ENCODE peak calls at places on chromosomes 3 and 15, in seven cellular contexts. D is OCI-LY7, K is Panc1, M is upper lobe of right lung, Q is AG04450, O is transverse colon, I is thoracic aorta. H is an unnamed sample.

GRCh38 chr3:197468866-197469382 is 86.8 kb downstream of the BDH1 start:
- DNase-seq in D (no peak), K (no peak), M (peak), Q (no peak), O (peak), I (no peak), H (no peak)

GRCh38 chr15:92884459-92884812 is 15.7 kb upstream of the CHD2 start:
- DNase-seq in D (no peak), K (no peak), M (no peak), Q (no peak), O (no peak), I (no peak), H (no peak)

GRCh38 chr3:76776927-76777326 is 263.0 kb upstream of the ROBO2 start:
- DNase-seq in D (no peak), K (no peak), M (no peak), Q (no peak), O (no peak), I (no peak), H (no peak)

GRCh38 chr3:61961882-61962281 is 400.5 kb downstream of the PTPRG start:
- DNase-seq in D (no peak), K (no peak), M (no peak), Q (no peak), O (no peak), I (no peak), H (no peak)

GRCh38 chr3:123258811-123259420 is 57.2 kb downstream of the SEC22A start:
- DNase-seq in D (peak), K (peak), M (no peak), Q (peak), O (no peak), I (no peak), H (no peak)

GRCh38 chr3:66744521-66744920 is 243.7 kb upstream of the LRIG1 start:
- DNase-seq in D (no peak), K (no peak), M (no peak), Q (no peak), O (no peak), I (no peak), H (no peak)

GRCh38 chr15:70974004-70974832 is 81.6 kb downstream of the LRRC49 start:
- DNase-seq in D (peak), K (peak), M (no peak), Q (peak), O (no peak), I (no peak), H (no peak)

GRCh38 chr15:67083135-67083766 is 17.8 kb downstream of the SMAD3 start:
- DNase-seq in D (peak), K (no peak), M (no peak), Q (no peak), O (no peak), I (no peak), H (no peak)

GRCh38 chr15:83567318-83567717 is 86.6 kb upstream of the ADAMTSL3 start:
- DNase-seq in D (peak), K (no peak), M (no peak), Q (no peak), O (no peak), I (no peak), H (no peak)

GRCh38 chr15:83569341-83569740 is 84.6 kb upstream of the ADAMTSL3 start:
- DNase-seq in D (no peak), K (no peak), M (no peak), Q (no peak), O (no peak), I (no peak), H (no peak)

GRCh38 chr15:83574345-83574744 is 79.6 kb upstream of the ADAMTSL3 start:
- DNase-seq in D (no peak), K (no peak), M (no peak), Q (no peak), O (no peak), I (no peak), H (no peak)

GRCh38 chr15:83570756-83571155 is 83.2 kb upstream of the ADAMTSL3 start:
- DNase-seq in D (no peak), K (no peak), M (no peak), Q (no peak), O (no peak), I (no peak), H (no peak)

GRCh38 chr15:83571820-83572707 is 81.9 kb upstream of the ADAMTSL3 start:
- DNase-seq in D (peak), K (no peak), M (no peak), Q (no peak), O (no peak), I (no peak), H (no peak)
- TF ChIP-seq CTCF in D (peak), K (peak), M (peak), Q (peak), O (peak), I (peak), H (peak)

DNA sequence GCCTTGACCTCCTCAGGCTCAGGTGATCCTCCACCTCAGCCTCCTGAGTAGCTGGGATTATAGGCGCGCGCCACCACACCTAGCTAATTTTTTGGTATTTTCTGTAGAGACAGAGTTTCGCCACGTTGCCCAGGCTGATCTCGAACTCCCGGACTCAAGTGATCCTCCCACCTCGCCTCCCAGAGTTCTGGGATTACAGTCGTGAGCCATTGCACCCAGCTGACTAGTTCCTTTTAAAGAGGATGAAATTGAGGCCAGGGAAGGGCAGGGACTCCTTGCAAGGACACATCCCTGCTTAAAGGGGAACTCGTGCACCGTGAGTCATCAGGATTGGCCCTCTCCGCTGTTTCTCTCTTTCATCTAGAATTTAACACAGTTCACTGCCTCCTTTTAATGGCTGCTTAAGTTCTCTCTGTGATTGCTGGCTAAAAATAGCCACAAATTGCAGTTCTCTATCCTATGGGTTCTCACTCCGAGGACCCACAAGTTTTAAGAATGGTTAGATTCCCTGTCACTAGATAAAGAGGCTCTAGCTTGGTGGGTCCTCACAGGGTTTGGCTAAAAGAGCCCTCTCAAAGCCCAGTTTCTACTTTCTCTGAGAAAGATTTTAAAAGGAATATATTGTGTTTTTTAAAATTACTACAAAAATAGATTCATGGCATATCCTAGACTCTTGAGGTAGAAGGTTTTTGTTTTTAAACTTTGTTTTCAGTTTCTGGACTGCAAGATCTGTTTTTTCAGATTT is 1.4 kb downstream of the CRTAP start:
- DNase-seq in D (peak), K (no peak), M (peak), Q (peak), O (peak), I (peak), H (peak)
- H3K27ac ChIP-seq in D (peak), K (peak), M (peak), Q (peak), O (peak), I (peak), H (peak)

GRCh38 chr15:24766511-24767133 is 91.0 kb downstream of the NPAP1 start:
- DNase-seq in D (no peak), K (no peak), M (no peak), Q (no peak), O (no peak), I (no peak), H (no peak)

GRCh38 chr15:24760066-24760465 is 84.5 kb downstream of the NPAP1 start:
- DNase-seq in D (no peak), K (no peak), M (no peak), Q (no peak), O (no peak), I (no peak), H (no peak)

GRCh38 chr15:24763891-24764290 is 88.3 kb downstream of the NPAP1 start:
- DNase-seq in D (no peak), K (no peak), M (no peak), Q (no peak), O (no peak), I (no peak), H (no peak)

GRCh38 chr15:24764375-24765171 is 89.0 kb downstream of the NPAP1 start:
- DNase-seq in D (no peak), K (no peak), M (no peak), Q (no peak), O (no peak), I (no peak), H (no peak)

GRCh38 chr15:24761704-24762302 is 86.2 kb downstream of the NPAP1 start:
- DNase-seq in D (no peak), K (no peak), M (no peak), Q (no peak), O (no peak), I (no peak), H (no peak)
- TF ChIP-seq CTCF in D (peak), K (peak), M (peak), Q (peak), O (peak), I (peak), H (peak)

GRCh38 chr3:195537995-195538394 is 5.1 kb downstream of the PPP1R2 start:
- DNase-seq in D (peak), K (no peak), M (no peak), Q (no peak), O (peak), I (no peak), H (no peak)
- H3K27ac ChIP-seq in D (peak), K (no peak), M (no peak), Q (no peak), O (no peak), I (no peak), H (no peak)

DNA sequence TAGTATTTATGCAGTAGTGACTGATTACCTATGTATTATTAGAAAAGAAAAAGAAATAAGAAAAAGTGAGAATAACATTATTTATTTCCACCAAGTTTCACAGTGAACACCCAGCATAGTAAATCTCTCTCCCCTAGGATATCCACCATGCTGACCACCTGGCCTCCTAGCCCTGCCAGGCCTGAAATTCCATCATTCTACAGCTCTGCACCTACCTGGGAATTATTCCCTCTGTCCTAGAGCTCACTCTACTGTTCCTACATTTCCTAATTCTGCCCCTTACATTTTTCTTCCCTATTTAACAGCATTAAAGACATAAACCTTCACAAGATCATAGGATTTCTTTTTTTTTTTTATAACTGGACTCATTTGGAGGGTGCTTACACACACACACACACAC is 525.3 kb upstream of the PPP2R3A start:
- DNase-seq in D (no peak), K (no peak), M (no peak), Q (no peak), O (no peak), I (no peak), H (no peak)
- TF ChIP-seq CTCF in D (no peak), K (no peak), M (no peak), Q (no peak), O (no peak), I (no peak), H (no peak)

GRCh38 chr15:72062319-72062718 is 55.6 kb downstream of the MYO9A start:
- DNase-seq in D (no peak), K (no peak), M (no peak), Q (no peak), O (no peak), I (no peak), H (no peak)

GRCh38 chr15:72060687-72061250 is 57.2 kb downstream of the MYO9A start:
- DNase-seq in D (no peak), K (no peak), M (no peak), Q (no peak), O (no peak), I (no peak), H (no peak)

GRCh38 chr15:72063186-72063585 is 54.8 kb downstream of the MYO9A start:
- DNase-seq in D (no peak), K (no peak), M (no peak), Q (no peak), O (no peak), I (no peak), H (no peak)

GRCh38 chr15:72058590-72058989 is 59.4 kb downstream of the MYO9A start:
- DNase-seq in D (no peak), K (no peak), M (no peak), Q (no peak), O (no peak), I (no peak), H (no peak)

DNA sequence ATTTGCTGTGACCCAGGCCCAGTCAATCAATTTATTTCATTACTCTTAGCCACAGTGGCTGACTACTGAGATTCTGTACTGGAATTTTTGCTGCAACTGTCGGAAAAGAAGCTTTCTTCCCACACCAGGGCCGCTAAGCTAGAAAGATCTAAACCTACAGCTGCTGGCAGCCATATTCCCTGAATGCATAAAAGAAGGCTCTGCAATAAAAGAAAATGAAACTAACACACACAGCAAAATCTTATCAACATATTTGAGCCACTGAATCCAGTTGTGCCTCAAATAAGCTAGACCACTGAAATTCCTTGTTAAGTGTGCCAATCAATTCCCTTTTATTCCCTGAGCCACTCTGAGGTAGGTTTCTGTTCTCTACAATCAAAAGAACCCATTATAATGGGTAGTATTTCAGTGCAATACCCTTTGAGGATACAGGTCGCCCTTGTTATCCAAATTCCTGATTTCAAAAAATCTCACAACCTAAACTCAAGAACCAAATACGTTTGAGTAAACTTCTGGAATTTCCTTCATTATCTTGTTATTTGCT is 60.3 kb downstream of the MYO9A start:
- DNase-seq in D (no peak), K (no peak), M (no peak), Q (no peak), O (no peak), I (no peak), H (no peak)
- H3K27ac ChIP-seq in D (no peak), K (peak), M (no peak), Q (no peak), O (no peak), I (no peak), H (no peak)

GRCh38 chr3:65433480-65433879 is 605.2 kb downstream of the MAGI1 start:
- DNase-seq in D (peak), K (no peak), M (no peak), Q (no peak), O (no peak), I (no peak), H (no peak)

GRCh38 chr3:65438096-65438495 is 600.6 kb downstream of the MAGI1 start:
- DNase-seq in D (no peak), K (no peak), M (no peak), Q (no peak), O (no peak), I (no peak), H (no peak)

GRCh38 chr3:65439641-65440040 is 599.1 kb downstream of the MAGI1 start:
- DNase-seq in D (peak), K (no peak), M (no peak), Q (peak), O (peak), I (peak), H (peak)

GRCh38 chr3:65438612-65439011 is 600.1 kb downstream of the MAGI1 start:
- DNase-seq in D (no peak), K (no peak), M (no peak), Q (no peak), O (no peak), I (no peak), H (no peak)

DNA sequence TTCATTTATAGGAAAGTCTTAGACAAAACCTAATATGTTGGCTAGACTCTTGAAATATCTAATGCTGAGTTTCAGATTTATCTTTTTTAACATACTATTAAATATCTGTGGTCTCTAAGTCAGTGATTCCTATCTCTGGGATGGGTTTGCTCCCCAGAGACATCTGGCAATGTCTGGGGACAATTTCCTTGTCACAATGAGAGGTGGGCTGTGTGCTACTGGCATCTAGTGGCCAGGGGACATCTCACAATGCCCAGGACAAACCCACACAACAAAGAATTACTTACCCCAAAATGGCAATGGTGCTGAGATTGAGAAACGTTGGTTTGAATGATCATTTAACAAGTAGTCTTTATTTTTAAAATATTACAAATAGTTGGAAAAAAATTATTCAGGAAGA is 602.1 kb downstream of the MAGI1 start:
- DNase-seq in D (peak), K (no peak), M (no peak), Q (no peak), O (no peak), I (no peak), H (no peak)
- TF ChIP-seq CTCF in D (peak), K (peak), M (no peak), Q (peak), O (no peak), I (no peak), H (peak)

DNA sequence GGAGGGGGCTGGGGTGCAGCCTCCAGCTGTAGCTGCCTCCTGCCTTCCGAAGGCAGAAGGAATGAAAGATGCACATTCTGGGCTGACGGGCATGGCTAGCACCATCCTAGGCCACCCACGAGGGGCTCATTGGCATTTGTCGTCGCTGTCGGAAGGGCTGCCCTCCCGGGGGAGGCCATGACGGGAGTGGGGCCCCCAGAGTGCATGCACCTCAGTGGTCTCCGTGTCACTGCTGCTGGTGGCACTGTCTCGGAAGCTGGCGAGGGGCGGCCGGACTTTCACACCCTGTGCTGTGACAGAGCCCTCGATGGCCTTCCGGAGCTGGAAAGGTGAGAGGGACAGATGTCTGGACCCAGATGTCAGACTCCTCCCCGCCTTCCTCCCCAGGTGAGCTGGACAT is 9.1 kb downstream of the FAM131A start:
- DNase-seq in D (no peak), K (no peak), M (no peak), Q (no peak), O (no peak), I (no peak), H (no peak)
- H3K27ac ChIP-seq in D (no peak), K (no peak), M (no peak), Q (no peak), O (peak), I (no peak), H (no peak)

DNA sequence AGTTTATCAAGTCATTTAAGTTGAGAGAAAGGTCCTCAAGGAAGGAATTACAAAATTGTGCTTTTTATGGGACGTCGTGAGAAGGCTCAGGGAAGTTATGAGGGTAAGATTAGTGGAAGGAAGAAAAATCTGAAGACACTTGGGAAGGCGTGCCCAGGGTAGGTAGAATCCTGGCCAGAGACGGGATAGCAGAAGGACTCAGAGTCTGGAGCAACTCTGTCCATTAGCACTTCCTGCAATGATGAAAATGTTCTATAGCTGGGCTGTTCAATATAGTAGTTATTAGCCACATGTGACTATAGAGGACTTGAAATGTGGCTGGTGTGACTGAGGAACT is 271.0 kb upstream of the ZPLD1 start:
- DNase-seq in D (no peak), K (no peak), M (no peak), Q (no peak), O (no peak), I (no peak), H (no peak)
- TF ChIP-seq CTCF in D (no peak), K (no peak), M (no peak), Q (no peak), O (no peak), I (no peak), H (no peak)

GRCh38 chr3:52769786-52770445 is 824 bp downstream of the NEK4 start:
- DNase-seq in D (peak), K (no peak), M (peak), Q (no peak), O (no peak), I (no peak), H (no peak)
- H3K27ac ChIP-seq in D (no peak), K (peak), M (peak), Q (no peak), O (peak), I (peak), H (peak)